ENCODE peak calls at places on chromosomes 12 and 14, in nine cellular contexts. D is GM23248, W is heart left ventricle, X is Peyer's patch, I is PC-3, V is brain microvascular endothelial cell, U is neuronal stem cell, G is lung, S is OCI-LY7. E is an unnamed sample.
A peak's percentile ranks its signal among the peaks of the same experiment; 100 is the strongest.

GRCh38 chr12:118307069-118307954 is 65.4 kb downstream of the TAOK3 start:
- DNase-seq in D (peak; percentile 95), W (no peak), X (no peak), I (peak; percentile 92), V (peak; percentile 92), U (no peak), G (no peak), S (no peak), E (no peak)

GRCh38 chr12:12432373-12432772 is 75.5 kb downstream of the BORCS5 start:
- DNase-seq in D (peak; percentile 50), W (no peak), X (no peak), I (peak; percentile 95), V (peak; percentile 39), U (no peak), G (no peak), S (no peak), E (no peak)

GRCh38 chr12:12999276-12999958 is 648 bp downstream of the HEBP1 start:
- DNase-seq in D (peak; percentile 49), W (no peak), X (peak; percentile 55), I (peak; percentile 3), V (no peak), U (no peak), G (no peak), S (no peak), E (peak; percentile 69)

GRCh38 chr14:71466251-71466650 is 466.0 kb upstream of the RGS6 start:
- DNase-seq in D (no peak), W (no peak), X (no peak), I (no peak), V (no peak), U (no peak), G (no peak), S (no peak), E (no peak)

GRCh38 chr12:49954863-49955830 is 4.6 kb downstream of the AQP2 start:
- DNase-seq in D (peak; percentile 48), W (no peak), X (peak; percentile 32), I (no peak), V (no peak), U (no peak), G (no peak), S (no peak), E (peak; percentile 78)

GRCh38 chr12:29990971-29991370 is 207.2 kb upstream of the TMTC1 start:
- DNase-seq in D (peak; percentile 5), W (no peak), X (no peak), I (no peak), V (no peak), U (no peak), G (no peak), S (no peak), E (no peak)

GRCh38 chr12:59084758-59085383 is 164.6 kb upstream of the LRIG3 start:
- DNase-seq in D (peak; percentile 65), W (no peak), X (no peak), I (no peak), V (no peak), U (no peak), G (no peak), S (no peak), E (peak; percentile 21)

GRCh38 chr14:106210650-106211049 is 684.3 kb downstream of the TMEM121 start:
- DNase-seq in D (no peak), W (no peak), X (no peak), I (no peak), V (no peak), U (no peak), G (no peak), S (peak; percentile 85), E (no peak)

GRCh38 chr12:49947593-49948226 is 2.8 kb upstream of the AQP2 start:
- DNase-seq in D (no peak), W (no peak), X (no peak), I (no peak), V (no peak), U (no peak), G (no peak), S (no peak), E (no peak)

GRCh38 chr14:64951291-64951690 is 8.7 kb upstream of the GPX2 start:
- DNase-seq in D (no peak), W (no peak), X (no peak), I (no peak), V (no peak), U (no peak), G (no peak), S (no peak), E (no peak)

GRCh38 chr14:64951724-64952123 is 9.2 kb upstream of the GPX2 start:
- DNase-seq in D (no peak), W (no peak), X (no peak), I (no peak), V (no peak), U (no peak), G (no peak), S (no peak), E (no peak)

GRCh38 chr14:64953310-64953654 is 10.7 kb upstream of the GPX2 start:
- DNase-seq in D (no peak), W (no peak), X (no peak), I (no peak), V (no peak), U (no peak), G (no peak), S (no peak), E (no peak)

GRCh38 chr14:64953661-64954060 is 11.1 kb upstream of the GPX2 start:
- DNase-seq in D (no peak), W (no peak), X (no peak), I (no peak), V (no peak), U (no peak), G (no peak), S (no peak), E (no peak)

GRCh38 chr14:64952598-64953309 is 10.2 kb upstream of the GPX2 start:
- DNase-seq in D (peak; percentile 21), W (no peak), X (no peak), I (no peak), V (peak; percentile 45), U (no peak), G (no peak), S (peak; percentile 18), E (peak; percentile 64)
- H3K36me3 ChIP-seq in D (no peaks in the 10 kb centered on the region), W (peaks cover 6% of the 10 kb centered on the region), X (no peaks in the 10 kb centered on the region), I (no peaks in the 10 kb centered on the region), V (no peaks in the 10 kb centered on the region), U (no peaks in the 10 kb centered on the region), G (no peaks in the 10 kb centered on the region), S (no peaks in the 10 kb centered on the region), E (peaks cover 5% of the 10 kb centered on the region)

GRCh38 chr12:22722779-22723178 is 97.8 kb downstream of the ETNK1 start:
- DNase-seq in D (no peak), W (no peak), X (no peak), I (no peak), V (no peak), U (no peak), G (no peak), S (no peak), E (no peak)

GRCh38 chr12:22719745-22720144 is 94.8 kb downstream of the ETNK1 start:
- DNase-seq in D (no peak), W (no peak), X (no peak), I (no peak), V (no peak), U (no peak), G (no peak), S (no peak), E (no peak)

DNA sequence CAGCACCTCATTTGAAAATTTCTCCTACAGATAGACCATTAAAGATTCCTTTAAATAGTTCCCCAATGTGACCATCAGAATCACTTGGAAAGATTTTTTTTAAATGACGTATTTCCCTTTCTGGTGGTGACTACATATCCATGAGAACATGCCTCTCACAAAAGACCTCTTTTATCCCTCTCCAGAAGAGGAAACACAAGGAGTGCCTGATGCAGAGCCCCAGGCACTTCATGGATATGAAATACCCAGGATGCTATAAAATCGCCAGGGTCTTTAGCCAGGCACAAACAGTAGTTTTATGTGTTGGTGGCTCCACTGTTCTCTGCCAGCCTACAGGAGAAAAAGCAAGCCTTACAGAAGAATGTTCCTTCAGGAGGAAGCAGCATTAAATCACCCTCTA is 97.1 kb downstream of the ETNK1 start:
- DNase-seq in D (no peak), W (no peak), X (no peak), I (no peak), V (no peak), U (no peak), G (no peak), S (no peak), E (no peak)
- H3K27ac ChIP-seq in D (no peak overlapping the region), W (no peak overlapping the region), X (no peak overlapping the region), I (no peak overlapping the region), V (no peak overlapping the region), U (no peak overlapping the region), G (no peak overlapping the region), S (no peak overlapping the region), E (no peak overlapping the region)

GRCh38 chr12:48044396-48044795 is 40.1 kb upstream of the COL2A1 start:
- DNase-seq in D (no peak), W (no peak), X (no peak), I (no peak), V (no peak), U (no peak), G (peak; percentile 10), S (no peak), E (no peak)
- H3K36me3 ChIP-seq in D (peaks cover 35% of the 10 kb centered on the region), W (peaks cover 40% of the 10 kb centered on the region), X (no peaks in the 10 kb centered on the region), I (peaks cover 34% of the 10 kb centered on the region), V (peaks cover 10% of the 10 kb centered on the region), U (peaks cover 17% of the 10 kb centered on the region), G (peaks cover 33% of the 10 kb centered on the region), S (peaks cover 77% of the 10 kb centered on the region), E (peaks cover 12% of the 10 kb centered on the region)

GRCh38 chr14:35286707-35287106 is 5.5 kb upstream of the PSMA6 start:
- DNase-seq in D (no peak), W (no peak), X (no peak), I (no peak), V (no peak), U (no peak), G (no peak), S (peak; percentile 40), E (no peak)
- H3K27ac ChIP-seq in D (no peak overlapping the region), W (no peak overlapping the region), X (no peak overlapping the region), I (no peak overlapping the region), V (no peak overlapping the region), U (no peak overlapping the region), G (no peak overlapping the region), S (peak overlapping the region; percentile 99), E (no peak overlapping the region)

GRCh38 chr12:6508087-6508486 is 14.2 kb downstream of the NCAPD2 start:
- DNase-seq in D (no peak), W (no peak), X (no peak), I (no peak), V (no peak), U (no peak), G (no peak), S (no peak), E (no peak)

DNA sequence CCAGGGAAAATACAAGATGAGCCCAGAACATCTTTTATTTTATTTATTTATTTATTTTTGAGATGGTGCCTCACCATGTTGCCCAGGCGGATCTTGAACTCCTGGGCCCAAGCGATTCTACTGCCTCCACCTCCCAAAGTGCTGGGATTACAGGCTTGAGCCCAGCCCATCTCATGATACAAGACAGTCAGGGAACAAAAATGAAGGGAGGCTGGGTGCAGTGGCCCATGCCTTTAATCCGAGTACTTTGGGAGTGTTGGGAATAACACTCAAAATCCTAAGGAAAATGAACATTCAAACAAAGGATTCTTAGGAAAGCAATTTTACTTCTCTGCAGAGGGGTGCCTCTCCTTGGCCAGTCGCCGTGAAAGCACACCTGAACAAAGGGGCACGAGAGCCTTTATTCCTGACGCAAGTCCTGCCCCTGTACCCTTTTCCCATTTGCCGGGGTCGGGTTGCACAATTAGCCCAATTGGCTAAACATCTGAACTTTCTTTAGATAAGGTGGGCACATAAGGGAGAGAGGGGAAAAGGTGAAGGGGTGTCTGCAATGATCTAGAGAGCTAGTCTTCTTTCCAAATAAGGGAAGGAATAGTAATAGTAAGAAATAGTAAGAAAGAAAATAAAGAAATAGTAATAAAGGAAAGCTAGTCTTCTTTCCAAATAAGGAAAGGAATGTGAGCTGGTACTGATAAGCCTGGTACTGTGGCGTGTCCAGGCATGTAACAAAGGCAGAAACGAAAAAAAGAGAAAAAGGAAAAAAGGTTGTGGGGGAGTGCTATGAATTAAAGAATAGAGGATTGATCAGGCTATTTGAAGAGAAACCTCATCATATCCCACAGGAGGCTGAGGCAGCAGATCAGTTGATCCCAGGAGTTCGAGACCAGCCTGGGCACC is 13.4 kb downstream of the NCAPD2 start:
- DNase-seq in D (no peak), W (no peak), X (no peak), I (no peak), V (peak; percentile 18), U (no peak), G (no peak), S (no peak), E (peak; percentile 58)
- H3K36me3 ChIP-seq in D (peaks cover 17% of the 10 kb centered on the region), W (peaks cover 30% of the 10 kb centered on the region), X (no peaks in the 10 kb centered on the region), I (peaks cover 18% of the 10 kb centered on the region), V (peaks cover 7% of the 10 kb centered on the region), U (peaks cover 20% of the 10 kb centered on the region), G (peaks cover 6% of the 10 kb centered on the region), S (peaks cover 93% of the 10 kb centered on the region), E (peaks cover 42% of the 10 kb centered on the region)